ENCODE peak calls at places on chromosomes 13 and 19, in seven cellular contexts. U is fibroblast of lung, J is A549, E is body of pancreas, I is PC-3, M is OCI-LY7, R is tibial artery. N is an unnamed sample. For H3K4me1, the result is how much of the 10 kb centered on the place peaks cover.

GRCh38 chr13:45142440-45143345 is 22.4 kb downstream of the GTF2F2 start:
- DNase-seq in E (no peak), I (peak), U (peak), J (no peak), R (no peak), M (no peak), N (no peak)

GRCh38 chr19:47511128-47511517 is 3.7 kb downstream of the NAPA start:
- DNase-seq in J (no peak), R (no peak), M (no peak), I (no peak), U (no peak), E (peak), N (no peak)

GRCh38 chr13:32179708-32180107 is 135.5 kb downstream of the ZAR1L start:
- DNase-seq in E (no peak), J (no peak), M (no peak), R (no peak), U (no peak), I (no peak), N (no peak)

GRCh38 chr13:91544723-91545122 is 146.3 kb downstream of the GPC5 start:
- DNase-seq in I (no peak), E (no peak), M (no peak), U (no peak), J (no peak), R (no peak), N (no peak)

GRCh38 chr19:45782820-45783785 is 813 bp upstream of the DMPK start:
- DNase-seq in U (peak), I (peak), E (no peak), J (peak), M (no peak), R (peak), N (peak)

GRCh38 chr19:54133312-54133956 is 4.1 kb upstream of the CNOT3 start:
- DNase-seq in M (no peak), R (no peak), I (peak), J (no peak), E (no peak), U (peak), N (no peak)

GRCh38 chr13:30600470-30600869 is 17.2 kb upstream of the USPL1 start:
- DNase-seq in E (no peak), R (no peak), I (no peak), M (no peak), J (no peak), U (no peak), N (no peak)

GRCh38 chr13:44620057-44620456 is 43.9 kb upstream of the TSC22D1 start:
- DNase-seq in E (no peak), R (no peak), M (no peak), U (peak), J (no peak), I (peak), N (no peak)

GRCh38 chr13:111642156-111642767 is 321.8 kb downstream of the TEX29 start:
- DNase-seq in R (no peak), J (no peak), E (no peak), U (no peak), M (no peak), I (no peak), N (no peak)

GRCh38 chr13:85588359-85588758 is 210.9 kb downstream of the SLITRK6 start:
- DNase-seq in E (no peak), U (no peak), J (no peak), R (no peak), I (no peak), M (no peak), N (no peak)

GRCh38 chr19:50567882-50568281 is 353 bp downstream of the LRRC4B start:
- DNase-seq in R (no peak), J (no peak), I (no peak), U (no peak), E (no peak), M (no peak), N (no peak)

GRCh38 chr19:57406516-57407123 is 4.3 kb upstream of the ZNF17 start:
- DNase-seq in R (no peak), M (peak), E (peak), J (no peak), U (peak), I (peak), N (peak)

GRCh38 chr13:59398127-59398526 is 765.6 kb downstream of the DIAPH3 start:
- DNase-seq in M (no peak), U (no peak), E (no peak), R (no peak), J (no peak), I (no peak), N (no peak)

GRCh38 chr19:50377051-50377441 is 789 bp downstream of the NR1H2 start:
- DNase-seq in E (peak), J (peak), U (no peak), I (peak), M (peak), R (no peak), N (peak)

GRCh38 chr19:15452111-15453047 is 2.6 kb upstream of the WIZ start:
- DNase-seq in R (peak), E (peak), U (peak), J (peak), I (peak), M (peak), N (peak)

GRCh38 chr19:518292-519231 is 11.3 kb downstream of the TPGS1 start:
- DNase-seq in E (no peak), J (no peak), M (no peak), U (no peak), R (no peak), I (no peak), N (peak)

GRCh38 chr13:74074723-74075122 is 59.5 kb downstream of the KLF12 start:
- DNase-seq in R (no peak), E (no peak), J (no peak), I (peak), M (no peak), U (peak), N (no peak)

GRCh38 chr13:84607614-84608013 is 725.3 kb upstream of the SLITRK1 start:
- DNase-seq in U (peak), R (peak), M (no peak), I (peak), J (no peak), E (no peak), N (no peak)

GRCh38 chr13:75480691-75481175 is 1.2 kb downstream of the TBC1D4 start:
- DNase-seq in U (peak), R (peak), M (peak), E (peak), I (peak), J (peak), N (peak)

GRCh38 chr19:6709549-6709948 is 10.9 kb downstream of the C3 start:
- DNase-seq in M (no peak), E (no peak), R (no peak), U (no peak), J (no peak), I (no peak), N (no peak)

GRCh38 chr19:6711605-6712004 is 8.8 kb downstream of the C3 start:
- DNase-seq in U (no peak), J (no peak), I (no peak), M (no peak), E (no peak), R (no peak), N (no peak)

GRCh38 chr19:6712231-6712630 is 8.2 kb downstream of the C3 start:
- DNase-seq in I (no peak), R (no peak), J (no peak), E (no peak), M (no peak), U (no peak), N (no peak)

GRCh38 chr19:6711078-6711361 is 9.4 kb downstream of the C3 start:
- DNase-seq in J (no peak), I (no peak), E (no peak), U (no peak), M (no peak), R (no peak), N (no peak)

DNA sequence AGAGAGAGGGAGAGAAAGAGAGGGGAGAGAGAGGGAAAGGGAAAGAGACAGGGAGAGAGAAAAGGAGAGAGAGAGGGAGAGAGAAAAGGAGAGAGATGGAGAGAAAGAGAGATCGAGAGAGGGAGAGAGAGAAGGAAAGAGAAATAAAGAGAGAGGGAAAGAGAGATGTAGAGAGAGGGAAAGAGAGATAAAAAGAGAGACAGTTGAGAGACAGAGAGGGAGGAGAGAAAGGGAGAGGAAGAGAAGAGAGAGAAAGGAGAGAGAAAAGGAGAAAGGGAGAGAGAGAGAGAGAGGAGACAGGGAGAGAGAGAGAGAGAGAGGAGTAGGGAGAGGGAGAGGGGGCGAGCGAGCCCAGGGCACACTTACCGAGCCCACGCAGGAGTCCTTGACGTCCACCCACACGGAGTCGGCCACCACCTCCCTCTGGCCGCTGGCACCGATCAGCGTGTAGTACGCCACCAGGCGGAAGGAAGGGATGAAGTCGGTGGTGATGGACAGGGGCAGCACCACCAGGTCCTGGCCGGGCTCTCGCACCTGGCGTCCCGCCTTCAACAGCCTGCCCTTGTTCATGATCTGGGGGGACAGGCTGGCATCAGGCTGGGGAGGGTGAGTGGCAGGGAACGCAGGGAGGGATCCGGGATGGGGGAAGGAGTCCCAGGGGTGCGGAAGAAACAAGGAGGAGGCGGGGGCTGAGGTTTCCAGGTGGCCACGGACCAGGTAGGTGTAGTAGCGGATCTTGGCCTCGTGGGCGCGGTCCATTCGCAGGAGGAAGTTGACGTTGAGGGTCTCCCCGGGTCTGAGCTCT is 10.0 kb downstream of the C3 start:
- DNase-seq in E (no peak), R (no peak), M (no peak), U (no peak), J (no peak), I (peak), N (no peak)
- TF ChIP-seq CTCF in E (no peak), R (no peak), M (peak), U (no peak), J (no peak), I (peak), N (no peak)

GRCh38 chr19:3518669-3519068 is 12.6 kb downstream of the FZR1 start:
- DNase-seq in M (no peak), J (no peak), U (no peak), I (no peak), R (no peak), E (no peak), N (no peak)
- H3K4me1 ChIP-seq in M (under half), J (under half), U (under half), I (under half), R (under half), E (under half), N (under half)

GRCh38 chr19:18202759-18203407 is 959 bp downstream of the RAB3A start:
- DNase-seq in R (no peak), I (peak), U (no peak), M (peak), E (peak), J (no peak), N (peak)
- TF ChIP-seq CTCF in R (peak), I (peak), U (peak), M (peak), E (no peak), J (peak), N (peak)

GRCh38 chr19:13028027-13028426 is 32.8 kb downstream of the NFIX start:
- DNase-seq in I (no peak), E (no peak), M (no peak), U (no peak), J (no peak), R (no peak), N (no peak)

GRCh38 chr19:13026478-13026999 is 31.3 kb downstream of the NFIX start:
- DNase-seq in M (no peak), R (no peak), E (peak), I (peak), U (peak), J (no peak), N (peak)

GRCh38 chr19:13027031-13027430 is 31.8 kb downstream of the NFIX start:
- DNase-seq in E (no peak), R (no peak), J (no peak), U (no peak), M (no peak), I (no peak), N (no peak)

GRCh38 chr19:13025819-13026477 is 30.7 kb downstream of the NFIX start:
- DNase-seq in U (no peak), M (no peak), E (no peak), I (no peak), J (no peak), R (no peak), N (no peak)

DNA sequence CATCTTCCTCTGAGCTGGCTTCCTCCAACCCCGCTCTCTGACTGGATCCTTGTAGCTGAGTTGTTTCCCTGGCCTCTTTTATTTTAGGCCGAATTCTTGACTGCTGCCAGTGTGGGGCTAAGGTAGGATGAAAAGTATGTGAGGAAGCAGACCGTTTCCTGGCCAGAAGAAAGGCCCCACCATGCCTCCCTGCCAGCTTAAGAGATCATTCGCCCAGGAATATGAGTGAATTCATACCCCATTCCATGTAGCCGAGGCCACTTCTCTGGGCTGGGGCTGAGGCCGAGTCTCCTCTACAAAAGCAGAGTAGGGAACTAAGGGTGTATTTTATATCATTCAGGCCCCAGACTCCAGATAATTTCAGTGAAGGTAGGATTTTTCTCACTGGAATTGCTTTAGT is 32.3 kb downstream of the NFIX start:
- DNase-seq in I (no peak), R (no peak), M (no peak), E (no peak), J (no peak), U (no peak), N (no peak)
- H3K4me1 ChIP-seq in I (under half), R (half or more), M (under half), E (half or more), J (under half), U (under half), N (half or more)

GRCh38 chr19:3849092-3849491 is 19.7 kb downstream of the ZFR2 start:
- DNase-seq in E (no peak), M (peak), J (no peak), U (no peak), I (peak), R (no peak), N (peak)
- TF ChIP-seq CTCF in E (no peak), M (peak), J (no peak), U (peak), I (peak), R (no peak), N (peak)

DNA sequence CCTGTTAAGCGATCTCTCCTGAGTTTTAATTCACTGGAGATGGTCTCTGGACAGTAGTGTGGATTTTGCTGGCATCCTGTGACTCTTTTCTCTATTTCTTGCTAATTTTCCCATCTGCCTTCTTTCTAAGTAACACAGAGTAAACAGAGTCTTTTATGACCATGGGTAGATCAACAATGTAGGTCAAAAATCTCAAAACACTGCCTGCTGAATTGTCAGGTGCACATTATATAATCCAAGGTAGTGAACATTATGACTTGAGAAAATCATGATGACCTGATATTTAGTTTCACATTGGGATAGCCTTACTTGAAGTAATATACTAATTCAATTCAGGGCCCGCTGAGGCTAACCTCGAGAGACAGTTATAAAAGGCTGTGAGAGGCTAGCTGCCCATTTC is 180.7 kb downstream of the TDRD3 start:
- DNase-seq in M (no peak), R (no peak), J (no peak), I (no peak), E (no peak), U (no peak), N (no peak)
- H3K4me1 ChIP-seq in M (under half), R (under half), J (under half), I (under half), E (under half), U (under half), N (under half)

GRCh38 chr13:101915755-101916107 is 463.3 kb downstream of the ITGBL1 start:
- DNase-seq in R (no peak), J (no peak), I (no peak), E (no peak), M (no peak), U (no peak), N (no peak)

GRCh38 chr13:101917475-101917810 is 465.0 kb downstream of the ITGBL1 start:
- DNase-seq in J (no peak), U (no peak), M (no peak), R (no peak), E (peak), I (no peak), N (no peak)

GRCh38 chr13:101917833-101918755 is 465.6 kb downstream of the ITGBL1 start:
- DNase-seq in I (no peak), U (no peak), E (peak), M (no peak), J (no peak), R (no peak), N (no peak)

GRCh38 chr13:101916108-101916757 is 463.8 kb downstream of the ITGBL1 start:
- DNase-seq in U (peak), I (no peak), M (no peak), R (no peak), E (peak), J (peak), N (no peak)

GRCh38 chr13:101916758-101917474 is 464.4 kb downstream of the ITGBL1 start:
- DNase-seq in E (no peak), R (no peak), U (no peak), I (no peak), M (no peak), J (no peak), N (no peak)
- TF ChIP-seq CTCF in E (no peak), R (no peak), U (no peak), I (no peak), M (no peak), J (no peak), N (no peak)